ENCODE peak calls at places on chromosomes 2 and 18, in six cellular contexts. V is right lobe of liver; M is heart left ventricle; O is adipocyte; B is CD4-positive, CD25-positive, alpha-beta regulatory T cell; H is HepG2. G is an unnamed sample. For H3K27me3 and H3K9me3, the result is how much of the 10 kb centered on the place peaks cover.

GRCh38 chr18:28183418-28184078 is 6.6 kb upstream of the CDH2 start:
- DNase-seq in V (no peak), M (no peak), O (peak), B (no peak), H (peak), G (no peak)

GRCh38 chr2:237413293-237414055 is 490 bp downstream of the COL6A3 start:
- DNase-seq in V (no peak), M (no peak), O (peak), B (no peak), H (no peak), G (peak)

GRCh38 chr2:188403676-188404075 is 112.0 kb downstream of the GULP1 start:
- DNase-seq in V (no peak), M (no peak), O (no peak), B (no peak), H (no peak), G (no peak)

GRCh38 chr2:86140969-86141392 is 34.9 kb downstream of the PTCD3 start:
- DNase-seq in V (no peak), M (no peak), O (no peak), B (no peak), H (peak), G (no peak)

GRCh38 chr2:191571163-191571769 is 106.7 kb upstream of the NABP1 start:
- DNase-seq in V (no peak), M (no peak), O (peak), B (peak), H (no peak), G (no peak)

GRCh38 chr18:12336251-12336650 is 28.2 kb downstream of the TUBB6 start:
- DNase-seq in V (no peak), M (no peak), O (no peak), B (no peak), H (no peak), G (no peak)

GRCh38 chr2:136322436-136322835 is 204.5 kb upstream of the CXCR4 start:
- DNase-seq in V (no peak), M (no peak), O (no peak), B (no peak), H (no peak), G (no peak)

GRCh38 chr2:127669056-127669455 is 6.3 kb downstream of the LIMS2 start:
- DNase-seq in V (no peak), M (no peak), O (peak), B (no peak), H (no peak), G (no peak)

GRCh38 chr2:219722276-219722883 is 95.0 kb downstream of the SLC4A3 start:
- DNase-seq in V (no peak), M (no peak), O (no peak), B (no peak), H (peak), G (no peak)

GRCh38 chr2:198054299-198054698 is 249.9 kb downstream of the PLCL1 start:
- DNase-seq in V (no peak), M (no peak), O (peak), B (peak), H (peak), G (peak)

GRCh38 chr2:191566347-191566746 is 111.6 kb upstream of the NABP1 start:
- DNase-seq in V (peak), M (peak), O (peak), B (peak), H (peak), G (peak)

GRCh38 chr2:132608222-132608795 is 61.7 kb downstream of the LYPD1 start:
- DNase-seq in V (no peak), M (no peak), O (no peak), B (no peak), H (no peak), G (no peak)

GRCh38 chr2:37570773-37571570 is 100.5 kb downstream of the CDC42EP3 start:
- DNase-seq in V (no peak), M (no peak), O (peak), B (no peak), H (no peak), G (peak)

GRCh38 chr2:65344689-65345088 is 87.7 kb downstream of the SPRED2 start:
- DNase-seq in V (no peak), M (no peak), O (no peak), B (no peak), H (no peak), G (no peak)

GRCh38 chr2:10548626-10549025 is 100.5 kb upstream of the ODC1 start:
- DNase-seq in V (no peak), M (no peak), O (peak), B (no peak), H (no peak), G (no peak)

GRCh38 chr2:116952254-116952653 is 862.2 kb upstream of the DDX18 start:
- DNase-seq in V (no peak), M (no peak), O (no peak), B (no peak), H (no peak), G (no peak)

GRCh38 chr2:10162586-10163497 is 40.3 kb downstream of the RRM2 start:
- DNase-seq in V (peak), M (no peak), O (no peak), B (no peak), H (no peak), G (no peak)

GRCh38 chr2:42085706-42086487 is 38.1 kb downstream of the PKDCC start:
- DNase-seq in V (no peak), M (no peak), O (no peak), B (no peak), H (no peak), G (no peak)

GRCh38 chr2:117945296-117945695 is 68.6 kb downstream of the CCDC93 start:
- DNase-seq in V (no peak), M (no peak), O (no peak), B (no peak), H (no peak), G (no peak)

GRCh38 chr2:25714740-25715139 is 41.4 kb upstream of the DTNB start:
- DNase-seq in V (no peak), M (no peak), O (peak), B (no peak), H (no peak), G (no peak)

GRCh38 chr2:44542520-44542919 is 180.8 kb downstream of the CAMKMT start:
- DNase-seq in V (no peak), M (no peak), O (no peak), B (no peak), H (no peak), G (no peak)

GRCh38 chr2:238106698-238107524 is 6.8 kb downstream of the ESPNL start:
- DNase-seq in V (peak), M (peak), O (no peak), B (no peak), H (peak), G (no peak)

GRCh38 chr2:24819442-24820174 is 26.4 kb downstream of the CENPO start:
- DNase-seq in V (no peak), M (no peak), O (no peak), B (no peak), H (no peak), G (no peak)

GRCh38 chr2:114032705-114033104 is 142.8 kb downstream of the ACTR3 start:
- DNase-seq in V (no peak), M (no peak), O (no peak), B (no peak), H (no peak), G (no peak)
- H3K4me3 ChIP-seq in V (no peak), M (no peak), O (no peak), B (no peak), H (no peak), G (no peak)

GRCh38 chr2:21057097-21057496 is 13.2 kb upstream of the APOB start:
- DNase-seq in V (no peak), M (no peak), O (no peak), B (no peak), H (no peak), G (no peak)
- H3K27me3 ChIP-seq in V (under half), M (under half), O (under half), B (under half), H (under half), G (under half)

GRCh38 chr18:71707985-71708500 is 836.1 kb downstream of the CBLN2 start:
- DNase-seq in V (no peak), M (no peak), O (no peak), B (no peak), H (no peak), G (no peak)

GRCh38 chr18:71707400-71707799 is 836.7 kb downstream of the CBLN2 start:
- DNase-seq in V (no peak), M (no peak), O (no peak), B (no peak), H (no peak), G (no peak)
- H3K9me3 ChIP-seq in V (under half), M (under half), O (under half), B (under half), H (under half), G (under half)

GRCh38 chr2:233185963-233186362 is 65.5 kb upstream of the ATG16L1 start:
- DNase-seq in V (no peak), M (no peak), O (no peak), B (no peak), H (no peak), G (no peak)
- H3K4me3 ChIP-seq in V (no peak), M (no peak), O (no peak), B (no peak), H (no peak), G (no peak)

GRCh38 chr2:48220463-48220862 is 309.5 kb upstream of the STON1 start:
- DNase-seq in V (no peak), M (no peak), O (no peak), B (no peak), H (no peak), G (no peak)
- H3K27me3 ChIP-seq in V (under half), M (under half), O (under half), B (under half), H (under half), G (under half)

GRCh38 chr2:146874260-146874658 is 970.6 kb upstream of the ACVR2A start:
- DNase-seq in V (no peak), M (no peak), O (peak), B (no peak), H (no peak), G (peak)
- H3K9me3 ChIP-seq in V (under half), M (under half), O (under half), B (under half), H (under half), G (under half)

DNA sequence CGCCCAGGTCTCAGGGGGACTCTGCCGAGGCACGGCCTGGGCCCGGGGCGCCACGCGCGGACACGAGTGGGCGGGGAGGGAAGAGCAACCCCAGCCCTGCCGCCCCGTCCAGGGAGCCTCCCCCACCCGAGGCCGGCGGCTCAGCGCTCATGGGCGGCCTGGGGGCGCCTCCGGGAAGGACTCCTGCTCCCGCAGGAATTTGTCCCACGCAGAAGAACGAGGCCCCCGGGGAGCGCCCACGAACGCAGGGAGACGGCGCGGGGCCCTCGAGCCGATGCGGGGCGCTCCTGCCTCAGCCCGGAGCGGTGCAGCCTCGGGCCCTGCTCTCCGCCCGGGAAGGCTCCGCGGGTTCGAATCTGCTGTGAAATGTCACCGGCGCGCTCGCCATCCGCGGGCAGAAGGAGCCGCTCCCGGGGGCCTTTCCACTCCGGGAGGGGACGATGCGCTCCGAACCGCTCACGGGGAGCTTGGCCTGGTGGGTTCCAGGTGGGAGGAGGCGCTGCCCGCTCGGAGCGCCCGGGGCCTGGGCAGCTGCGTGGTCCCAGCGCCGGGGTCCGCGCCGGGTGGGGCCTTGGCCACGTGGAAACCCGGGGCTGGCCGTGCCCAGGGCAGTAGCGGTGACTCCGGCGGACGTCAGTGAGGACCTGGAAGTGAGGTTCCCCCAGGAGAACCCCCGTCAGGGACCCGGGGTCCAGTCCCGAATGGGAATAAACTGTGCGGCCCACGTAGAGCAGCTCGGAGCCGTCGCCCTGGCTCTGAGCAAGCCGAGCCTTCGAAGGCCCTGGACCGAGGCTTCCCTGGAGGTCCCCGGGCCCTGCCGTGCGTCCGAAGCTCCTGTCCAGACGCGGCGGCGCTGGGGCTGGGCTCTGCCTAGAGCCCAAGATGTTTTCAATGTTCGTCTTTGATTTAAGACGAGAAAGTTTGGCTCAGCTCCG is 41.4 kb upstream of the CTDP1 start:
- DNase-seq in V (no peak), M (no peak), O (no peak), B (no peak), H (no peak), G (no peak)
- H3K4me3 ChIP-seq in V (no peak), M (no peak), O (no peak), B (no peak), H (no peak), G (no peak)

GRCh38 chr18:1954583-1955312 is 616.6 kb downstream of the METTL4 start:
- DNase-seq in V (no peak), M (no peak), O (no peak), B (no peak), H (no peak), G (no peak)
- H3K27me3 ChIP-seq in V (under half), M (under half), O (under half), B (under half), H (under half), G (under half)

GRCh38 chr2:16320716-16321115 is 344.9 kb downstream of the CYRIA start:
- DNase-seq in V (no peak), M (no peak), O (no peak), B (no peak), H (no peak), G (no peak)

GRCh38 chr2:16318051-16318450 is 347.6 kb downstream of the CYRIA start:
- DNase-seq in V (no peak), M (no peak), O (no peak), B (no peak), H (no peak), G (no peak)

GRCh38 chr2:16321256-16321655 is 344.4 kb downstream of the CYRIA start:
- DNase-seq in V (no peak), M (no peak), O (no peak), B (no peak), H (no peak), G (no peak)

GRCh38 chr2:16318474-16319195 is 347.0 kb downstream of the CYRIA start:
- DNase-seq in V (no peak), M (no peak), O (no peak), B (no peak), H (no peak), G (no peak)

GRCh38 chr2:16319425-16320245 is 346.0 kb downstream of the CYRIA start:
- DNase-seq in V (no peak), M (no peak), O (no peak), B (no peak), H (no peak), G (no peak)
- H3K9me3 ChIP-seq in V (under half), M (under half), O (under half), B (under half), H (under half), G (under half)